ENCODE peak calls at places on chromosomes 16 and 17, in four cellular contexts. Q is mesothelial cell of epicardium, K is retinal pigment epithelial cell, M is cardiac muscle cell. J is an unnamed sample.

GRCh38 chr16:65772134-65772732 is 594.3 kb upstream of the CDH5 start:
- DNase-seq in Q (no peak), K (no peak), M (peak), J (no peak)

GRCh38 chr16:5323742-5324141 is 226.1 kb upstream of the EEF2KMT start:
- DNase-seq in K (no peak), M (no peak), Q (no peak), J (no peak)

GRCh38 chr17:72717276-72717675 is 375.2 kb downstream of the SLC39A11 start:
- DNase-seq in Q (no peak), K (no peak), M (no peak), J (no peak)

GRCh38 chr16:82061861-82062525 is 26.9 kb downstream of the HSD17B2 start:
- DNase-seq in K (no peak), Q (no peak), M (peak), J (no peak)

GRCh38 chr17:73397278-73397826 is 85.6 kb upstream of the CDC42EP4 start:
- DNase-seq in M (no peak), Q (no peak), K (no peak), J (no peak)

GRCh38 chr17:226773-227580 is 45.5 kb upstream of the DOC2B start:
- DNase-seq in K (no peak), Q (no peak), M (no peak), J (no peak)

GRCh38 chr17:82297804-82298537 is 19.4 kb downstream of the CD7 start:
- DNase-seq in K (peak), M (no peak), Q (peak), J (no peak)

GRCh38 chr17:42456223-42457106 is 2.2 kb upstream of the ATP6V0A1 start:
- DNase-seq in Q (no peak), M (no peak), K (peak), J (no peak)

GRCh38 chr17:65231662-65232335 is 94.6 kb downstream of the RGS9 start:
- DNase-seq in K (no peak), Q (no peak), M (peak), J (peak)

GRCh38 chr17:40530531-40530987 is 29.1 kb upstream of the TNS4 start:
- DNase-seq in M (no peak), K (no peak), Q (no peak), J (no peak)

GRCh38 chr17:35864853-35865252 is 3.8 kb downstream of the HEATR9 start:
- DNase-seq in K (no peak), Q (no peak), M (no peak), J (no peak)

GRCh38 chr16:15052747-15053476 is 3.0 kb downstream of the NTAN1 start:
- DNase-seq in Q (no peak), K (no peak), M (no peak), J (no peak)

GRCh38 chr16:15053904-15054303 is 2.0 kb downstream of the NTAN1 start:
- DNase-seq in K (no peak), M (no peak), Q (no peak), J (no peak)

GRCh38 chr16:15057755-15058417 is 2.0 kb upstream of the NTAN1 start:
- DNase-seq in K (no peak), Q (no peak), M (no peak), J (no peak)

GRCh38 chr16:15054357-15055140 is 1.3 kb downstream of the NTAN1 start:
- DNase-seq in M (no peak), Q (no peak), K (no peak), J (no peak)

GRCh38 chr16:15055141-15056053 is 477 bp downstream of the NTAN1 start:
- DNase-seq in K (no peak), Q (no peak), M (no peak), J (no peak)
- TF ChIP-seq CTCF in K (no peak), Q (no peak), M (no peak), J (peak)

DNA sequence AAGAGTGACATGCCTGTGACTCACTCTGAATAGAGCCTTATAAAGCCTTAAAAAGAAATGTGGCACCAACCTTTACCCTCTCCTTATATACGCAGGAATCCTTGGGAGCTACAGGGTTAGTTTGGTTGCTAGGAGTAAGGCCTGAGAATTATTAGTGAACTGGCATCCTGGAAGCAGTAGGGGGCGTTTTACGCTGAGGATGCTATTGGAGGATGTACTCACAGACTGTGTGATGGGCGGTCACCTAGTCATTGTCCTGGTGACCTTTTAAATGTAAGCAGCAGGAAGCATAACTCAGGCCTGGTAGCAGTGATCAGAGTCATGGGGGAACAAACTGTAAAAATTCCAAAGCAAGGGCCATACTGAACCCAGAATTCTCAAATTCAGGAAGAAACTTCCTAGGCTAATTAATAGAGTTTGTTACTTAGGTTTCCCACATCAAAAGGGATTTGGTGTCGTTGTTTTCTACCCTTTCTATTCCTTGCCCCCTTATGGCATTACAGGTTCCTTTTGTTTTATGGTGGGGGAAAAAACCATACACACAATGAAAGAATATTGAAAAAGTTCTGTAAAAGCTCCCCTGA is 153.8 kb downstream of the SNX11 start:
- DNase-seq in K (no peak), M (peak), Q (no peak), J (no peak)
- TF ChIP-seq CTCF in K (peak), M (peak), Q (peak), J (peak)

DNA sequence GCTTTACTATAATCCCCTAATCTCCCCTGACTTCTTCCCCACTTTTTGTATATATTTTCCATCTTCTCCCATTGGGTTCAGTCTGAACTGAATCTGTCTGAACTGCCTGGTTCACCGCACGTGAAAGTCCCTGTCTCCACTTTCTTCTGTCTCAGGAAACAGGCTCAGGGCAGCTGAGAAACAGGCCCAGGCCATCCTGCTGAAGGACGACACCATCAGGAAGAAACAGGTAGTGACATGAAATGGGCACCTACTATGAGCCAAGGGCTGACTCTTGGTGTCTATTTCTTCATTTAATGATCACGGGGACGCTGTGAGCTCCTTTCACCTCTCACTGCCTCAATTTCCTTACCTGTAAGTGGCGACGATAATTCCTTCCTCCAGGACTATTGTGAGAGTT is 90.5 kb upstream of the HSBP1 start:
- DNase-seq in Q (no peak), K (no peak), M (no peak), J (no peak)
- TF ChIP-seq CTCF in Q (no peak), K (peak), M (no peak), J (peak)

GRCh38 chr16:77190190-77190477 is 856 bp upstream of the MON1B start:
- DNase-seq in Q (no peak), K (no peak), M (no peak), J (no peak)

GRCh38 chr16:77194295-77195231 is 3.6 kb downstream of the MON1B start:
- DNase-seq in M (no peak), K (no peak), Q (no peak), J (no peak)

GRCh38 chr16:77193377-77193776 is 2.4 kb downstream of the MON1B start:
- DNase-seq in K (no peak), M (no peak), Q (no peak), J (no peak)

GRCh38 chr16:77191259-77191969 is 424 bp downstream of the MON1B start:
- DNase-seq in K (no peak), M (no peak), Q (no peak), J (no peak)

DNA sequence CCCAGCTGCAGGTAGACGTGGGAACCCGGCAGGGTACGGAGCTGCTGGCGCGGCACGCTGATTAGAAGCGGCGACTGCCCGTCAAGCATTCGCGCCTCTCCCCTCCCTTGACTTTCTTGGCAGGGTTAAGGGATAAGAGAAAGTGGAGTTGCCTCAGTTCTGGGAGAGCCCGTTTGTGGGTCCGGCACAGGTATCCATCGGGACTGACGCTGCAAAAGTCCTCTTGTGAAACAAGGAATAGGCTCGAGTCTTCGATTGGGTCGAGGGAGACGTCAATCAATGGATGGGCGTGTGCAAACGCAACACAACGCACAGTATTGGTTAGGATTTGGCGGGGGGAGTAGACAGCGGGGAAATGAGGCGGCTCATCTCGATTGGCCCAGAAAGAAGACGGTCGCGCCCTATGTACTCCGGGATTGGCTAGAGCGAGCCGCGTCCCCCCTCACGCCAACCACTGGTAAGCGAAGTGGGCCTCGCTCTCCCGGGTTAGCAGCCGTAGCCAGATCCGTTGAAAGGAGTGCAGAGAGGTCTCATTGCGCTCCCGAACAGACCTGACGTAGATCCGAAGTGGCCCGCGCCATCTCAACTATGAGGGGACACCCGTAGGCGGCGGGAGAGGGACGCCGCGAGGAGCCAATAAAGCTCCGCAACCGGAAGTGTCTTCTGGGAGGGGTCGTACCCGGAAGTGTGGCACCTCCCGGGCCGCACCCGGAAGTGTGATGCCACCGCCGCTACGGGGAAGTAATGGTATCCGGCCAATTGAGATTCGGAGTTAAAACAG is at the start of gene MON1B:
- DNase-seq in M (peak), Q (peak), K (peak), J (peak)
- TF ChIP-seq CTCF in M (no peak), Q (no peak), K (no peak), J (no peak)

J was measured in D721Med.